ENCODE peak calls at places on chromosomes 12 and 14, in ten cellular contexts. Q, M, O, S, E, H, Z, U, N and D are unnamed samples.

GRCh38 chr12:109223211-109223610 is 85.9 kb downstream of the FOXN4 start:
- DNase-seq in Q (no peak), M (no peak), O (no peak), S (no peak), E (no peak), H (no peak), Z (no peak), U (no peak), N (no peak), D (no peak)

GRCh38 chr12:62933220-62933870 is 1.6 kb downstream of the PPM1H start:
- DNase-seq in Q (peak; percentile 22), M (no peak), O (no peak), S (no peak), E (no peak), H (no peak), Z (peak; percentile 77), U (no peak), N (no peak), D (no peak)

GRCh38 chr14:96086032-96086431 is 46.9 kb downstream of the C14orf132 start:
- DNase-seq in Q (no peak), M (no peak), O (no peak), S (no peak), E (no peak), H (no peak), Z (no peak), U (no peak), N (no peak), D (peak; percentile 90)

GRCh38 chr12:5907812-5908211 is 37.2 kb downstream of the ANO2 start:
- DNase-seq in Q (no peak), M (no peak), O (no peak), S (no peak), E (no peak), H (no peak), Z (no peak), U (no peak), N (no peak), D (no peak)

GRCh38 chr12:106051853-106052531 is 86.8 kb downstream of the NUAK1 start:
- DNase-seq in Q (no peak), M (no peak), O (peak; percentile 48), S (no peak), E (no peak), H (no peak), Z (no peak), U (no peak), N (no peak), D (no peak)

GRCh38 chr12:56079729-56080555 is at the start of gene ERBB3:
- DNase-seq in Q (peak; percentile 90), M (peak; percentile 33), O (peak; percentile 86), S (peak; percentile 28), E (peak; percentile 18), H (peak; percentile 74), Z (peak; percentile 93), U (peak; percentile 56), N (peak; percentile 61), D (peak; percentile 91)

GRCh38 chr14:100283984-100284881 is 22.0 kb downstream of the SLC25A29 start:
- DNase-seq in Q (peak; percentile 8), M (no peak), O (no peak), S (no peak), E (no peak), H (no peak), Z (no peak), U (no peak), N (no peak), D (no peak)

GRCh38 chr14:104384776-104385071 is 194.8 kb upstream of the C14orf180 start:
- DNase-seq in Q (no peak), M (no peak), O (no peak), S (no peak), E (no peak), H (no peak), Z (peak; percentile 22), U (no peak), N (no peak), D (peak; percentile 54)

GRCh38 chr12:120583478-120584030 is 2.4 kb upstream of the POP5 start:
- DNase-seq in Q (peak; percentile 86), M (peak; percentile 85), O (no peak), S (peak; percentile 56), E (peak; percentile 82), H (peak; percentile 87), Z (peak; percentile 90), U (peak; percentile 82), N (peak; percentile 50), D (no peak)

GRCh38 chr12:85872497-85873091 is 1.5 kb upstream of the NTS start:
- DNase-seq in Q (no peak), M (no peak), O (peak; percentile 4), S (no peak), E (peak; percentile 58), H (peak; percentile 27), Z (no peak), U (no peak), N (no peak), D (no peak)

GRCh38 chr12:110554184-110554583 is 28.9 kb downstream of the PPTC7 start:
- DNase-seq in Q (no peak), M (no peak), O (no peak), S (no peak), E (no peak), H (no peak), Z (no peak), U (no peak), N (no peak), D (no peak)

GRCh38 chr12:77189463-77189862 is 124.1 kb upstream of the E2F7 start:
- DNase-seq in Q (no peak), M (no peak), O (peak; percentile 88), S (no peak), E (no peak), H (no peak), Z (no peak), U (no peak), N (no peak), D (no peak)

GRCh38 chr14:75282166-75282547 is 3.5 kb downstream of the FOS start:
- DNase-seq in Q (peak; percentile 59), M (peak; percentile 37), O (peak; percentile 21), S (no peak), E (no peak), H (no peak), Z (no peak), U (peak; percentile 40), N (no peak), D (no peak)

GRCh38 chr14:93909429-93910128 is 17.6 kb upstream of the FAM181A start:
- DNase-seq in Q (no peak), M (no peak), O (no peak), S (no peak), E (no peak), H (no peak), Z (peak; percentile 18), U (no peak), N (no peak), D (peak; percentile 48)

GRCh38 chr12:112063264-112063663 is 45.3 kb downstream of the NAA25 start:
- DNase-seq in Q (no peak), M (no peak), O (no peak), S (no peak), E (no peak), H (no peak), Z (no peak), U (no peak), N (no peak), D (no peak)

GRCh38 chr12:11840350-11840749 is 190.9 kb downstream of the ETV6 start:
- DNase-seq in Q (peak; percentile 44), M (no peak), O (no peak), S (no peak), E (no peak), H (no peak), Z (no peak), U (no peak), N (no peak), D (no peak)

GRCh38 chr12:16165506-16165905 is 112.0 kb downstream of the SLC15A5 start:
- DNase-seq in Q (peak; percentile 52), M (no peak), O (no peak), S (no peak), E (peak; percentile 15), H (peak; percentile 19), Z (no peak), U (no peak), N (no peak), D (no peak)

GRCh38 chr12:65640489-65640901 is 183.8 kb upstream of the HMGA2 start:
- DNase-seq in Q (no peak), M (no peak), O (no peak), S (no peak), E (no peak), H (no peak), Z (no peak), U (no peak), N (no peak), D (no peak)

GRCh38 chr14:22107734-22108133 is 434.1 kb upstream of the OR4E1 start:
- DNase-seq in Q (no peak), M (no peak), O (no peak), S (no peak), E (no peak), H (no peak), Z (no peak), U (no peak), N (no peak), D (no peak)

GRCh38 chr12:99454539-99455172 is 192.9 kb upstream of the GARIN6 start:
- DNase-seq in Q (no peak), M (no peak), O (no peak), S (no peak), E (no peak), H (no peak), Z (no peak), U (no peak), N (no peak), D (no peak)

GRCh38 chr12:53737951-53738833 is 10.9 kb upstream of the CALCOCO1 start:
- DNase-seq in Q (peak; percentile 35), M (no peak), O (no peak), S (no peak), E (no peak), H (no peak), Z (peak; percentile 80), U (peak; percentile 45), N (no peak), D (no peak)

GRCh38 chr12:89801284-89801683 is 92.6 kb upstream of the ATP2B1 start:
- DNase-seq in Q (no peak), M (no peak), O (no peak), S (no peak), E (no peak), H (no peak), Z (no peak), U (no peak), N (no peak), D (no peak)

GRCh38 chr12:5204271-5204670 is 160.6 kb downstream of the KCNA5 start:
- DNase-seq in Q (no peak), M (no peak), O (no peak), S (no peak), E (no peak), H (no peak), Z (no peak), U (no peak), N (no peak), D (no peak)

GRCh38 chr14:102993523-102993922 is 63.8 kb downstream of the CDC42BPB start:
- DNase-seq in Q (peak; percentile 64), M (no peak), O (peak; percentile 69), S (no peak), E (no peak), H (no peak), Z (no peak), U (no peak), N (no peak), D (no peak)

GRCh38 chr14:35669782-35670181 is 135.8 kb downstream of the INSM2 start:
- DNase-seq in Q (no peak), M (no peak), O (peak; percentile 91), S (no peak), E (peak; percentile 9), H (no peak), Z (no peak), U (no peak), N (no peak), D (no peak)

GRCh38 chr14:32709072-32709471 is 229.6 kb upstream of the NPAS3 start:
- DNase-seq in Q (no peak), M (no peak), O (no peak), S (no peak), E (no peak), H (no peak), Z (no peak), U (no peak), N (no peak), D (no peak)

GRCh38 chr12:51524386-51524901 is 66.6 kb upstream of the SCN8A start:
- DNase-seq in Q (no peak), M (no peak), O (no peak), S (no peak), E (no peak), H (no peak), Z (no peak), U (no peak), N (no peak), D (no peak)

GRCh38 chr12:63308701-63309100 is 157.7 kb upstream of the AVPR1A start:
- DNase-seq in Q (no peak), M (no peak), O (no peak), S (no peak), E (no peak), H (no peak), Z (no peak), U (no peak), N (no peak), D (no peak)